ENCODE peak calls at places on chromosomes 4 and X, in five cellular contexts. One of them, this sample, is unnamed.

GRCh38 chr4:178471385-178471784 is 1029.1 kb upstream of the AGA start:
- DNase-seq in heart left ventricle: no peak
- DNase-seq in H54: no peak
- DNase-seq in right lobe of liver: no peak
- DNase-seq in tibial nerve: no peak
- DNase-seq in this sample: no peak

GRCh38 chr4:3313139-3313538 is 20.3 kb downstream of the RGS12 start:
- DNase-seq in heart left ventricle: no peak
- DNase-seq in H54: no peak
- DNase-seq in right lobe of liver: peak
- DNase-seq in tibial nerve: no peak
- DNase-seq in this sample: no peak

GRCh38 chrX:129618997-129619396 is 35.8 kb downstream of the APLN start:
- DNase-seq in heart left ventricle: no peak
- DNase-seq in H54: no peak
- DNase-seq in right lobe of liver: no peak
- DNase-seq in tibial nerve: no peak
- DNase-seq in this sample: no peak

GRCh38 chr4:7892212-7893019 is 47.2 kb downstream of the AFAP1 start:
- DNase-seq in heart left ventricle: no peak
- DNase-seq in H54: peak
- DNase-seq in right lobe of liver: no peak
- DNase-seq in tibial nerve: no peak
- DNase-seq in this sample: no peak

GRCh38 chr4:107578321-107578720 is 141.7 kb downstream of the PAPSS1 start:
- DNase-seq in heart left ventricle: no peak
- DNase-seq in H54: no peak
- DNase-seq in right lobe of liver: no peak
- DNase-seq in tibial nerve: no peak
- DNase-seq in this sample: no peak

GRCh38 chrX:105876658-105877057 is 54.3 kb downstream of the NRK start:
- DNase-seq in heart left ventricle: no peak
- DNase-seq in H54: no peak
- DNase-seq in right lobe of liver: no peak
- DNase-seq in tibial nerve: no peak
- DNase-seq in this sample: peak

GRCh38 chr4:155908187-155909139 is 5.0 kb downstream of the TDO2 start:
- DNase-seq in heart left ventricle: no peak
- DNase-seq in H54: no peak
- DNase-seq in right lobe of liver: peak
- DNase-seq in tibial nerve: no peak
- DNase-seq in this sample: no peak

GRCh38 chr4:152235718-152236117 is 300.2 kb downstream of the FBXW7 start:
- DNase-seq in heart left ventricle: no peak
- DNase-seq in H54: no peak
- DNase-seq in right lobe of liver: no peak
- DNase-seq in tibial nerve: no peak
- DNase-seq in this sample: no peak

GRCh38 chr4:2165391-2165790 is 76.5 kb downstream of the HAUS3 start:
- DNase-seq in heart left ventricle: no peak
- DNase-seq in H54: no peak
- DNase-seq in right lobe of liver: no peak
- DNase-seq in tibial nerve: no peak
- DNase-seq in this sample: no peak

GRCh38 chr4:120052840-120053239 is 13.8 kb downstream of the MAD2L1 start:
- DNase-seq in heart left ventricle: no peak
- DNase-seq in H54: peak
- DNase-seq in right lobe of liver: no peak
- DNase-seq in tibial nerve: peak
- DNase-seq in this sample: no peak

GRCh38 chrX:10254746-10255145 is 98.0 kb downstream of the CLCN4 start:
- DNase-seq in heart left ventricle: no peak
- DNase-seq in H54: no peak
- DNase-seq in right lobe of liver: no peak
- DNase-seq in tibial nerve: no peak
- DNase-seq in this sample: peak

GRCh38 chrX:48083212-48083611 is 11.8 kb upstream of the ZNF630 start:
- DNase-seq in heart left ventricle: peak
- DNase-seq in H54: peak
- DNase-seq in right lobe of liver: no peak
- DNase-seq in tibial nerve: peak
- DNase-seq in this sample: peak

GRCh38 chrX:117743469-117744251 is 372.9 kb downstream of the KLHL13 start:
- DNase-seq in heart left ventricle: no peak
- DNase-seq in H54: no peak
- DNase-seq in right lobe of liver: peak
- DNase-seq in tibial nerve: no peak
- DNase-seq in this sample: peak

GRCh38 chrX:110167952-110168451 is 149.9 kb downstream of the AMMECR1 start:
- DNase-seq in heart left ventricle: no peak
- DNase-seq in H54: no peak
- DNase-seq in right lobe of liver: peak
- DNase-seq in tibial nerve: no peak
- DNase-seq in this sample: peak

GRCh38 chr4:86338989-86339388 is 20.9 kb downstream of the MAPK10 start:
- DNase-seq in heart left ventricle: no peak
- DNase-seq in H54: peak
- DNase-seq in right lobe of liver: no peak
- DNase-seq in tibial nerve: no peak
- DNase-seq in this sample: peak

GRCh38 chr4:27187786-27188185 is 327.1 kb downstream of the STIM2 start:
- DNase-seq in heart left ventricle: no peak
- DNase-seq in H54: no peak
- DNase-seq in right lobe of liver: no peak
- DNase-seq in tibial nerve: no peak
- DNase-seq in this sample: no peak

GRCh38 chr4:166277406-166277805 is 404.4 kb downstream of the TLL1 start:
- DNase-seq in heart left ventricle: no peak
- DNase-seq in H54: no peak
- DNase-seq in right lobe of liver: no peak
- DNase-seq in tibial nerve: no peak
- DNase-seq in this sample: no peak

GRCh38 chrX:153521034-153521433 is 3.6 kb downstream of the ATP2B3 start:
- DNase-seq in heart left ventricle: no peak
- DNase-seq in H54: no peak
- DNase-seq in right lobe of liver: no peak
- DNase-seq in tibial nerve: no peak
- DNase-seq in this sample: no peak

GRCh38 chrX:126489141-126489540 is 63.5 kb downstream of the DCAF12L1 start:
- DNase-seq in heart left ventricle: no peak
- DNase-seq in H54: no peak
- DNase-seq in right lobe of liver: no peak
- DNase-seq in tibial nerve: no peak
- DNase-seq in this sample: no peak

GRCh38 chr4:123740236-123740635 is 343.6 kb downstream of the SPRY1 start:
- DNase-seq in heart left ventricle: no peak
- DNase-seq in H54: no peak
- DNase-seq in right lobe of liver: no peak
- DNase-seq in tibial nerve: no peak
- DNase-seq in this sample: no peak

GRCh38 chr4:33060873-33061542 is 2340.8 kb downstream of the PCDH7 start:
- DNase-seq in heart left ventricle: no peak
- DNase-seq in H54: no peak
- DNase-seq in right lobe of liver: peak
- DNase-seq in tibial nerve: peak
- DNase-seq in this sample: peak

GRCh38 chr4:61312526-61312925 is 112.4 kb downstream of the ADGRL3 start:
- DNase-seq in heart left ventricle: no peak
- DNase-seq in H54: no peak
- DNase-seq in right lobe of liver: no peak
- DNase-seq in tibial nerve: no peak
- DNase-seq in this sample: no peak

GRCh38 chr4:166980419-166980818 is 253.9 kb downstream of the SPOCK3 start:
- DNase-seq in heart left ventricle: no peak
- DNase-seq in H54: no peak
- DNase-seq in right lobe of liver: no peak
- DNase-seq in tibial nerve: no peak
- DNase-seq in this sample: no peak

GRCh38 chrX:31213941-31214340 is 142.1 kb upstream of the FTHL17 start:
- DNase-seq in heart left ventricle: no peak
- DNase-seq in H54: no peak
- DNase-seq in right lobe of liver: no peak
- DNase-seq in tibial nerve: no peak
- DNase-seq in this sample: no peak

GRCh38 chr4:68416591-68416990 is 30.7 kb upstream of the TMPRSS11E start:
- DNase-seq in heart left ventricle: no peak
- DNase-seq in H54: no peak
- DNase-seq in right lobe of liver: no peak
- DNase-seq in tibial nerve: no peak
- DNase-seq in this sample: no peak

GRCh38 chr4:112650332-112650731 is 13.4 kb downstream of the LARP7 start:
- DNase-seq in heart left ventricle: no peak
- DNase-seq in H54: no peak
- DNase-seq in right lobe of liver: no peak
- DNase-seq in tibial nerve: no peak
- DNase-seq in this sample: no peak
- TF ChIP-seq POLR2A in heart left ventricle: no peak
- TF ChIP-seq POLR2A in H54: no peak
- TF ChIP-seq POLR2A in right lobe of liver: no peak
- TF ChIP-seq POLR2A in tibial nerve: no peak
- TF ChIP-seq POLR2A in this sample: no peak

GRCh38 chrX:107000013-107000515 is at the start of gene MORC4:
- DNase-seq in heart left ventricle: peak
- DNase-seq in H54: peak
- DNase-seq in right lobe of liver: peak
- DNase-seq in tibial nerve: peak
- DNase-seq in this sample: peak
- TF ChIP-seq POLR2A in heart left ventricle: no peak
- TF ChIP-seq POLR2A in H54: peak
- TF ChIP-seq POLR2A in right lobe of liver: peak
- TF ChIP-seq POLR2A in tibial nerve: peak
- TF ChIP-seq POLR2A in this sample: peak

GRCh38 chr4:103075894-103076776 is at the start of gene SLC9B2:
- DNase-seq in heart left ventricle: peak
- DNase-seq in H54: peak
- DNase-seq in right lobe of liver: peak
- DNase-seq in tibial nerve: peak
- DNase-seq in this sample: peak
- TF ChIP-seq POLR2A in heart left ventricle: no peak
- TF ChIP-seq POLR2A in H54: peak
- TF ChIP-seq POLR2A in right lobe of liver: peak
- TF ChIP-seq POLR2A in tibial nerve: peak
- TF ChIP-seq POLR2A in this sample: peak

DNA sequence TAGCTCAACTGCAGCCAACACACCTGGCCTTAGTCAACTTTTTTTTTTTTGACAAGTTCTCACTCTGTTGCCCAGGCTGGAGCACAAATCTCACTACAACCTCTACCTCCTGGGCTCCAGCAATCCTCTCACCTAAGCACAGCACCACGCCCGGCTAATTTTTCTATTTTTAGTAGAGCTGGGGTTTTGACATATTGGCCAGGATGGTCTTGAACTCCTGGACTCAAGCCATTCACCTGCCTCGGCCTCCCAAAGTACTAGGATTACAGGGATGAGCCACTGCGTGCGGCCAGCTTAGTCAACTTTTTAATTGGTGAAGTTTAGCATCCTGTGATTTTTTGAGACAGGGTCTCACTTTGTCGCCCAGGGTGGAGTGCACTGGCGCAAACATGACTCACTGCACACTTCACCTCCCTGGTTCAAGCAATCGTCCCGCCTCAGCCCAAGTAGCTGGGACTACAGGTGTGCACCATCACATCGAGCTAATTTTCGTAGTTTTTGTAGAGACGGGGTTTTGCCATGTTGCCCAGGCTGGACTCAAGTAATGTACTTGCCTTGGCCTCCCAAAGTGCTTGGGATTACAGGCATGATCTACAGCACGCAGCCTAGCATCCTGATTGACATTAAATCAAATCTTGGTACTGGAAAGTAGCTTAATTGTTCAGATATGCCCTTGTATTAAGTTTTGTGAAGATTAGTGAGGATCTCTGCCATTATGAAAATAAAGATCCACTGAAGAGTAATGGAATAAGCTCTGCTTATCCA is 8.3 kb downstream of the HNRNPDL start:
- DNase-seq in heart left ventricle: no peak
- DNase-seq in H54: no peak
- DNase-seq in right lobe of liver: no peak
- DNase-seq in tibial nerve: no peak
- DNase-seq in this sample: no peak
- TF ChIP-seq POLR2A in heart left ventricle: no peak
- TF ChIP-seq POLR2A in H54: no peak
- TF ChIP-seq POLR2A in right lobe of liver: peak
- TF ChIP-seq POLR2A in tibial nerve: no peak
- TF ChIP-seq POLR2A in this sample: no peak

GRCh38 chrX:65534450-65535292 is at the start of gene LAS1L:
- DNase-seq in heart left ventricle: peak
- DNase-seq in H54: peak
- DNase-seq in right lobe of liver: peak
- DNase-seq in tibial nerve: peak
- DNase-seq in this sample: peak
- TF ChIP-seq POLR2A in heart left ventricle: no peak
- TF ChIP-seq POLR2A in H54: peak
- TF ChIP-seq POLR2A in right lobe of liver: peak
- TF ChIP-seq POLR2A in tibial nerve: peak
- TF ChIP-seq POLR2A in this sample: peak

GRCh38 chr4:142405021-142405991 is 440.8 kb downstream of the INPP4B start:
- DNase-seq in heart left ventricle: peak
- DNase-seq in H54: no peak
- DNase-seq in right lobe of liver: peak
- DNase-seq in tibial nerve: peak
- DNase-seq in this sample: peak
- TF ChIP-seq POLR2A in heart left ventricle: no peak
- TF ChIP-seq POLR2A in H54: no peak
- TF ChIP-seq POLR2A in right lobe of liver: no peak
- TF ChIP-seq POLR2A in tibial nerve: no peak
- TF ChIP-seq POLR2A in this sample: no peak

GRCh38 chr4:98143001-98143899 is at the start of gene STPG2:
- DNase-seq in heart left ventricle: peak
- DNase-seq in H54: peak
- DNase-seq in right lobe of liver: peak
- DNase-seq in tibial nerve: peak
- DNase-seq in this sample: peak
- TF ChIP-seq POLR2A in heart left ventricle: no peak
- TF ChIP-seq POLR2A in H54: peak
- TF ChIP-seq POLR2A in right lobe of liver: peak
- TF ChIP-seq POLR2A in tibial nerve: peak
- TF ChIP-seq POLR2A in this sample: peak